ENCODE peak calls at places on chromosomes 5 and 9, in nine cellular contexts. B, O, T, X, K, L, A, H and R are unnamed samples.

GRCh38 chr5:32172908-32173393 is 1.2 kb downstream of the GOLPH3 start:
- DNase-seq in K (peak; percentile 32), B (peak; percentile 67), T (no peak), H (no peak), X (no peak), L (no peak), O (no peak), A (no peak), R (no peak)

GRCh38 chr5:154723740-154724505 is 31.3 kb upstream of the LARP1 start:
- DNase-seq in X (no peak), O (peak; percentile 44), B (no peak), H (no peak), A (no peak), K (no peak), L (peak; percentile 63), T (no peak), R (no peak)

GRCh38 chr9:131562032-131562959 is 17.0 kb downstream of the PRRT1B start:
- DNase-seq in K (no peak), L (no peak), B (no peak), X (no peak), A (no peak), O (no peak), T (no peak), H (no peak), R (no peak)

GRCh38 chr5:134902071-134902801 is 2.7 kb upstream of the PCBD2 start:
- DNase-seq in B (peak; percentile 16), T (peak; percentile 54), A (no peak), H (no peak), X (no peak), O (no peak), K (no peak), L (no peak), R (no peak)

GRCh38 chr9:106921341-106921899 is 58.5 kb downstream of the ZNF462 start:
- DNase-seq in H (peak; percentile 92), K (peak; percentile 2), L (peak; percentile 91), T (no peak), B (peak; percentile 25), A (peak; percentile 32), X (no peak), O (peak; percentile 87), R (no peak)

GRCh38 chr5:62922191-62922590 is 343.6 kb downstream of the LRRC70 start:
- DNase-seq in B (no peak), K (no peak), A (no peak), H (no peak), L (no peak), T (no peak), O (no peak), X (no peak), R (no peak)

GRCh38 chr9:89999534-90000370 is 394.9 kb downstream of the GADD45G start:
- DNase-seq in K (peak; percentile 81), X (peak; percentile 40), H (peak; percentile 88), B (no peak), A (peak; percentile 86), O (peak; percentile 75), T (peak; percentile 83), L (peak; percentile 82), R (no peak)

GRCh38 chr5:76855961-76856360 is 6.1 kb downstream of the S100Z start:
- DNase-seq in A (no peak), T (no peak), L (no peak), H (no peak), X (no peak), B (peak; percentile 26), O (no peak), K (peak; percentile 92), R (no peak)

GRCh38 chr5:127558273-127558672 is 40.8 kb downstream of the PRRC1 start:
- DNase-seq in H (no peak), T (no peak), L (no peak), B (no peak), O (no peak), X (no peak), K (no peak), A (no peak), R (no peak)

GRCh38 chr5:85000671-85001070 is 616.0 kb upstream of the EDIL3 start:
- DNase-seq in B (no peak), H (no peak), A (no peak), X (no peak), K (no peak), T (no peak), L (no peak), O (peak; percentile 40), R (no peak)

GRCh38 chr9:93471135-93471534 is 17.8 kb upstream of the FAM120AOS start:
- DNase-seq in X (no peak), H (no peak), O (no peak), B (no peak), K (no peak), T (no peak), L (no peak), A (no peak), R (no peak)

GRCh38 chr5:142122116-142122515 is 13.5 kb downstream of the NDFIP1 start:
- DNase-seq in X (no peak), A (no peak), K (no peak), L (no peak), O (no peak), B (no peak), T (no peak), H (no peak), R (no peak)

GRCh38 chr9:88960632-88961031 is 30.6 kb upstream of the S1PR3 start:
- DNase-seq in O (no peak), L (no peak), X (no peak), T (no peak), A (no peak), B (no peak), K (no peak), H (no peak), R (no peak)

GRCh38 chr5:72284674-72285424 is 35.2 kb downstream of the MRPS27 start:
- DNase-seq in L (no peak), X (no peak), H (no peak), K (no peak), O (no peak), T (no peak), A (no peak), B (no peak), R (no peak)

GRCh38 chr9:135788576-135789300 is 86.8 kb downstream of the KCNT1 start:
- DNase-seq in B (no peak), X (no peak), O (no peak), A (peak; percentile 30), T (no peak), L (no peak), H (no peak), K (no peak), R (no peak)

GRCh38 chr5:93421498-93421897 is 159.5 kb downstream of the NR2F1-AS1 start:
- DNase-seq in K (no peak), B (no peak), H (no peak), X (no peak), T (no peak), O (no peak), L (no peak), A (no peak), R (no peak)

GRCh38 chr5:137376127-137376526 is 123.0 kb downstream of the SPOCK1 start:
- DNase-seq in L (no peak), H (peak; percentile 60), X (no peak), O (no peak), B (no peak), K (no peak), T (no peak), A (no peak), R (no peak)

GRCh38 chr9:113299800-113300292 is 3.3 kb downstream of the RNF183 start:
- DNase-seq in O (no peak), T (no peak), L (peak; percentile 55), X (no peak), A (peak; percentile 49), H (peak; percentile 7), B (peak; percentile 43), K (no peak), R (no peak)

GRCh38 chr5:35771321-35771720 is 85.4 kb upstream of the IL7R start:
- DNase-seq in T (peak; percentile 45), B (no peak), X (no peak), O (peak; percentile 90), L (no peak), H (no peak), A (no peak), K (no peak), R (no peak)
- H3K9me3 ChIP-seq in T (no peaks in the 10 kb centered on the region), B (no peaks in the 10 kb centered on the region), X (no peaks in the 10 kb centered on the region), O (no peaks in the 10 kb centered on the region), L (no peaks in the 10 kb centered on the region), H (no peaks in the 10 kb centered on the region), A (no peaks in the 10 kb centered on the region), K (no peaks in the 10 kb centered on the region), R (no peaks in the 10 kb centered on the region)

DNA sequence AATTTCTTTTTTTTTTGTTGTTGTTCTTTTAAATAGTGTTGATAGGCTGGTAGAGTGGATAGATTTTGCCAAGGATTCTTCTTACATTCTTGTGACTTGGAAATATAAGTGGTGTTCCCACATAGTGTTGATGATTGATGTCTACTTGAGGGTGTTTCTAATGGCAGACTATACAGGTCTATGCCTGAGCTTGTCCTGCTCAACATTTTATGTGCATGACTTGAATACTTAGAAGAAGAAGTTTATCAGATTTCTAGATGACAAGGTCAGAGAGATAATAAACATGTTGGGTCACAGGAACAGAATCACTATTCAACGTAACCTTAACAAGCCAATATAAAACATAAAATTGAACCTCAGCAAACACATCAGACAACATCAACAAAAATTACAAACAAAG is 24.2 kb downstream of the XRCC4 start:
- DNase-seq in A (no peak), T (no peak), H (peak; percentile 21), O (no peak), B (no peak), X (no peak), L (no peak), K (no peak), R (no peak)
- H3K9me3 ChIP-seq in A (no peaks in the 10 kb centered on the region), T (no peaks in the 10 kb centered on the region), H (no peaks in the 10 kb centered on the region), O (no peaks in the 10 kb centered on the region), B (no peaks in the 10 kb centered on the region), X (no peaks in the 10 kb centered on the region), L (no peaks in the 10 kb centered on the region), K (no peaks in the 10 kb centered on the region), R (no peaks in the 10 kb centered on the region)

GRCh38 chr5:176985516-176985915 is 21.1 kb downstream of the UIMC1 start:
- DNase-seq in K (peak; percentile 85), O (no peak), B (no peak), L (no peak), T (no peak), X (no peak), A (no peak), H (no peak), R (no peak)

GRCh38 chr5:176986280-176986679 is 20.3 kb downstream of the UIMC1 start:
- DNase-seq in T (no peak), K (no peak), H (no peak), X (no peak), O (no peak), A (no peak), B (no peak), L (no peak), R (no peak)

DNA sequence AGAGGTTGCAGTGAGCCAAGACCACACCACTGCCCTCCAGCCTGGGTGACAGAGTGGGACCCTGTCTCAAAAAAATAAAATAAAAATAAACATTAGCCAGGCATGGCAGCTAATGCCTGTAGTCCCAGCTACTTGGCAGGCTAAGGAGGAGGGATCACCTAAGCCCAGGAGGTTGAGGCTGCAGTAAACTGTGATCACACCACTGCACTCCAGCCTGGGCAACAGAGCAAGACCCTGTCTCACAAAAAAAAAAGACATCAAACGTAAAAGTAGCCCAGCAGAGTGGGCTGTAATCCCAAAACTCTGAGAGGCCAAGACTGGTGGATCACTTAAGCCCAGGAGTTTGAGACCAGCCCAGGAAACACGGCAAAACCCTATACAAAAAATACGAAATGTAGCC is 19.0 kb downstream of the UIMC1 start:
- DNase-seq in O (no peak), B (no peak), X (no peak), L (no peak), T (no peak), H (no peak), A (no peak), K (no peak), R (no peak)
- H3K9me3 ChIP-seq in O (no peaks in the 10 kb centered on the region), B (no peaks in the 10 kb centered on the region), X (no peaks in the 10 kb centered on the region), L (no peaks in the 10 kb centered on the region), T (peaks cover 5% of the 10 kb centered on the region), H (no peaks in the 10 kb centered on the region), A (no peaks in the 10 kb centered on the region), K (no peaks in the 10 kb centered on the region), R (no peaks in the 10 kb centered on the region)

GRCh38 chr5:56471707-56472106 is 238.6 kb upstream of the ANKRD55 start:
- DNase-seq in X (no peak), A (no peak), H (no peak), K (no peak), L (no peak), T (no peak), O (no peak), B (no peak), R (no peak)
- H3K9me3 ChIP-seq in X (no peaks in the 10 kb centered on the region), A (no peaks in the 10 kb centered on the region), H (no peaks in the 10 kb centered on the region), K (no peaks in the 10 kb centered on the region), L (no peaks in the 10 kb centered on the region), T (no peaks in the 10 kb centered on the region), O (no peaks in the 10 kb centered on the region), B (no peaks in the 10 kb centered on the region), R (no peaks in the 10 kb centered on the region)